ENCODE peak calls at places on chromosomes 4 and X, in ten cellular contexts. V, Q, B, J, A, W, Z, U, L and X are unnamed samples.

GRCh38 chr4:126614456-126614855 is 1018.3 kb upstream of the INTU start:
- DNase-seq in Q (no peak), U (no peak), L (no peak), B (no peak), Z (no peak), W (no peak), V (no peak), A (no peak), J (no peak), X (no peak)

GRCh38 chr4:182145360-182145905 is 97.8 kb upstream of the TENM3 start:
- DNase-seq in L (no peak), B (no peak), W (peak), A (no peak), V (no peak), J (no peak), Q (no peak), Z (peak), U (no peak), X (no peak)

GRCh38 chr4:15459706-15460105 is 10.0 kb upstream of the CC2D2A start:
- DNase-seq in Q (no peak), W (no peak), J (no peak), U (no peak), L (no peak), V (no peak), A (no peak), B (no peak), Z (no peak), X (no peak)

GRCh38 chrX:8879750-8880149 is 78.6 kb upstream of the FAM9A start:
- DNase-seq in Q (no peak), Z (no peak), U (no peak), A (no peak), L (no peak), V (peak), B (peak), J (no peak), W (no peak), X (no peak)

GRCh38 chr4:48654015-48654664 is 125.9 kb downstream of the FRYL start:
- DNase-seq in Z (no peak), J (no peak), Q (no peak), W (peak), L (no peak), B (peak), V (no peak), A (no peak), U (no peak), X (no peak)

GRCh38 chr4:103934178-103934789 is 214.5 kb upstream of the TACR3 start:
- DNase-seq in U (no peak), J (peak), Q (no peak), V (peak), W (peak), B (peak), A (no peak), L (no peak), Z (peak), X (no peak)

GRCh38 chrX:9698566-9698965 is 67.1 kb downstream of the GPR143 start:
- DNase-seq in Q (no peak), Z (no peak), B (no peak), W (no peak), V (no peak), L (no peak), U (no peak), A (no peak), J (no peak), X (no peak)

GRCh38 chr4:156568041-156568440 is 403.6 kb downstream of the PDGFC start:
- DNase-seq in Q (no peak), A (no peak), Z (no peak), J (no peak), L (no peak), W (no peak), U (no peak), V (no peak), B (no peak), X (no peak)

GRCh38 chrX:39848900-39849299 is 248.9 kb downstream of the BCOR start:
- DNase-seq in L (no peak), A (no peak), Z (no peak), J (no peak), Q (no peak), V (no peak), W (no peak), B (peak), U (no peak), X (no peak)

GRCh38 chr4:78772526-78773084 is 3.5 kb upstream of the BMP2K start:
- DNase-seq in L (no peak), U (no peak), Q (no peak), V (no peak), Z (no peak), A (no peak), B (no peak), W (no peak), J (no peak), X (no peak)

GRCh38 chr4:90159193-90159592 is 32.0 kb downstream of the CCSER1 start:
- DNase-seq in L (no peak), B (no peak), W (no peak), U (no peak), V (no peak), J (no peak), Q (no peak), Z (no peak), A (no peak), X (no peak)

GRCh38 chr4:55444822-55445221 is 49.1 kb downstream of the TMEM165 start:
- DNase-seq in L (no peak), Z (no peak), A (no peak), J (no peak), W (peak), Q (no peak), B (peak), U (no peak), V (no peak), X (no peak)

GRCh38 chr4:72899214-72899613 is 170.3 kb downstream of the COX18 start:
- DNase-seq in L (no peak), B (peak), W (no peak), U (no peak), V (no peak), Z (no peak), A (no peak), Q (no peak), J (no peak), X (no peak)

GRCh38 chr4:116925900-116926457 is 159.4 kb downstream of the TRAM1L1 start:
- DNase-seq in B (no peak), L (peak), W (peak), U (no peak), Z (no peak), V (no peak), Q (no peak), J (no peak), A (no peak), X (no peak)

GRCh38 chr4:37666625-37667071 is 19.5 kb downstream of the RELL1 start:
- DNase-seq in B (peak), Z (no peak), L (no peak), Q (no peak), J (no peak), V (no peak), A (no peak), W (peak), U (no peak), X (no peak)

GRCh38 chr4:142449771-142450373 is 396.2 kb downstream of the INPP4B start:
- DNase-seq in Q (no peak), W (no peak), Z (no peak), A (no peak), V (no peak), J (no peak), L (no peak), B (no peak), U (no peak), X (no peak)

GRCh38 chr4:82372502-82372873 is 1.3 kb downstream of the HNRNPD start:
- DNase-seq in L (no peak), A (no peak), U (no peak), Z (peak), B (no peak), J (peak), W (peak), V (peak), Q (no peak), X (no peak)

GRCh38 chr4:27024807-27025206 is 164.2 kb downstream of the STIM2 start:
- DNase-seq in B (peak), V (no peak), J (no peak), L (no peak), Q (no peak), Z (no peak), U (no peak), W (no peak), A (no peak), X (no peak)

GRCh38 chr4:112910109-112910736 is 139.2 kb upstream of the ANK2 start:
- DNase-seq in A (no peak), V (no peak), J (no peak), B (peak), W (peak), Q (no peak), Z (no peak), U (no peak), L (no peak), X (no peak)

GRCh38 chr4:71400788-71401187 is 62.0 kb downstream of the SLC4A4 start:
- DNase-seq in U (no peak), Q (no peak), V (no peak), A (no peak), B (no peak), W (peak), L (no peak), Z (no peak), J (no peak), X (no peak)

GRCh38 chr4:54902261-54902660 is 223.1 kb downstream of the KDR start:
- DNase-seq in Q (no peak), Z (no peak), J (no peak), U (no peak), B (peak), L (no peak), W (peak), V (no peak), A (no peak), X (no peak)

GRCh38 chr4:94507708-94508107 is 56.0 kb downstream of the PDLIM5 start:
- DNase-seq in L (no peak), B (peak), A (no peak), Q (no peak), W (peak), J (no peak), Z (no peak), U (no peak), V (no peak), X (no peak)

GRCh38 chrX:84186603-84187358 is 1.2 kb downstream of the RPS6KA6 start:
- DNase-seq in A (no peak), J (no peak), Z (peak), V (no peak), Q (no peak), B (no peak), W (peak), L (no peak), U (no peak), X (no peak)

GRCh38 chr4:8433181-8433580 is 7.3 kb downstream of the ACOX3 start:
- DNase-seq in W (peak), J (no peak), L (no peak), Z (no peak), B (no peak), Q (no peak), A (no peak), U (no peak), V (no peak), X (no peak)

GRCh38 chr4:74320559-74321118 is 12.4 kb downstream of the EPGN start:
- DNase-seq in A (peak), Q (no peak), L (no peak), W (peak), U (peak), V (peak), J (peak), Z (peak), B (peak), X (no peak)